ENCODE peak calls at places on chromosomes 13 and 19, in ten cellular contexts. One of them, this sample, is unnamed.

GRCh38 chr13:37753776-37754175 is 115.8 kb downstream of the TRPC4 start:
- DNase-seq in left ventricle myocardium superior: no peak
- DNase-seq in AG09309: no peak
- DNase-seq in progenitor cell of endocrine pancreas: no peak
- DNase-seq in globus pallidus: no peak
- DNase-seq in psoas muscle: no peak
- DNase-seq in ACHN: peak
- DNase-seq in AG09319: no peak
- DNase-seq in T-helper 22 cell: no peak
- DNase-seq in stimulated activated CD4-positive, alpha-beta T cell treated with anti-CD3 and anti-CD28 coated beads, Interleukin-1b, Interleukin-23, amount 100 ng/mL, for 1 hour: no peak
- DNase-seq in this sample: no peak

GRCh38 chr19:51508059-51508733 is 6.6 kb upstream of the SIGLEC12 start:
- DNase-seq in globus pallidus: no peak
- DNase-seq in progenitor cell of endocrine pancreas: no peak
- DNase-seq in T-helper 22 cell: no peak
- DNase-seq in AG09319: no peak
- DNase-seq in left ventricle myocardium superior: no peak
- DNase-seq in AG09309: no peak
- DNase-seq in stimulated activated CD4-positive, alpha-beta T cell treated with anti-CD3 and anti-CD28 coated beads, Interleukin-1b, Interleukin-23, amount 100 ng/mL, for 1 hour: no peak
- DNase-seq in ACHN: no peak
- DNase-seq in psoas muscle: no peak
- DNase-seq in this sample: no peak

GRCh38 chr19:6677924-6678689 is 8.1 kb upstream of the TNFSF14 start:
- DNase-seq in globus pallidus: no peak
- DNase-seq in progenitor cell of endocrine pancreas: peak
- DNase-seq in AG09319: no peak
- DNase-seq in T-helper 22 cell: no peak
- DNase-seq in stimulated activated CD4-positive, alpha-beta T cell treated with anti-CD3 and anti-CD28 coated beads, Interleukin-1b, Interleukin-23, amount 100 ng/mL, for 1 hour: no peak
- DNase-seq in ACHN: no peak
- DNase-seq in left ventricle myocardium superior: peak
- DNase-seq in psoas muscle: no peak
- DNase-seq in AG09309: no peak
- DNase-seq in this sample: no peak

GRCh38 chr13:87671031-87671823 is at the start of gene SLITRK5:
- DNase-seq in T-helper 22 cell: no peak
- DNase-seq in stimulated activated CD4-positive, alpha-beta T cell treated with anti-CD3 and anti-CD28 coated beads, Interleukin-1b, Interleukin-23, amount 100 ng/mL, for 1 hour: no peak
- DNase-seq in globus pallidus: peak
- DNase-seq in psoas muscle: peak
- DNase-seq in AG09309: no peak
- DNase-seq in ACHN: peak
- DNase-seq in progenitor cell of endocrine pancreas: peak
- DNase-seq in AG09319: no peak
- DNase-seq in left ventricle myocardium superior: peak
- DNase-seq in this sample: peak

GRCh38 chr19:33868821-33869412 is 72.2 kb downstream of the KCTD15 start:
- DNase-seq in ACHN: no peak
- DNase-seq in progenitor cell of endocrine pancreas: no peak
- DNase-seq in stimulated activated CD4-positive, alpha-beta T cell treated with anti-CD3 and anti-CD28 coated beads, Interleukin-1b, Interleukin-23, amount 100 ng/mL, for 1 hour: no peak
- DNase-seq in left ventricle myocardium superior: peak
- DNase-seq in psoas muscle: peak
- DNase-seq in AG09319: no peak
- DNase-seq in globus pallidus: no peak
- DNase-seq in T-helper 22 cell: no peak
- DNase-seq in AG09309: peak
- DNase-seq in this sample: no peak

GRCh38 chr13:41634407-41634806 is 177.1 kb downstream of the RGCC start:
- DNase-seq in AG09319: no peak
- DNase-seq in T-helper 22 cell: no peak
- DNase-seq in progenitor cell of endocrine pancreas: no peak
- DNase-seq in psoas muscle: no peak
- DNase-seq in stimulated activated CD4-positive, alpha-beta T cell treated with anti-CD3 and anti-CD28 coated beads, Interleukin-1b, Interleukin-23, amount 100 ng/mL, for 1 hour: no peak
- DNase-seq in left ventricle myocardium superior: no peak
- DNase-seq in ACHN: no peak
- DNase-seq in globus pallidus: no peak
- DNase-seq in AG09309: no peak
- DNase-seq in this sample: no peak

GRCh38 chr13:26628706-26629105 is 71.2 kb downstream of the WASF3 start:
- DNase-seq in AG09309: peak
- DNase-seq in globus pallidus: no peak
- DNase-seq in ACHN: peak
- DNase-seq in left ventricle myocardium superior: no peak
- DNase-seq in T-helper 22 cell: no peak
- DNase-seq in progenitor cell of endocrine pancreas: no peak
- DNase-seq in AG09319: no peak
- DNase-seq in psoas muscle: no peak
- DNase-seq in stimulated activated CD4-positive, alpha-beta T cell treated with anti-CD3 and anti-CD28 coated beads, Interleukin-1b, Interleukin-23, amount 100 ng/mL, for 1 hour: no peak
- DNase-seq in this sample: no peak

GRCh38 chr19:43624933-43625332 is 5.5 kb upstream of the ZNF428 start:
- DNase-seq in globus pallidus: no peak
- DNase-seq in AG09319: no peak
- DNase-seq in psoas muscle: peak
- DNase-seq in T-helper 22 cell: peak
- DNase-seq in stimulated activated CD4-positive, alpha-beta T cell treated with anti-CD3 and anti-CD28 coated beads, Interleukin-1b, Interleukin-23, amount 100 ng/mL, for 1 hour: peak
- DNase-seq in ACHN: no peak
- DNase-seq in AG09309: no peak
- DNase-seq in left ventricle myocardium superior: peak
- DNase-seq in progenitor cell of endocrine pancreas: no peak
- DNase-seq in this sample: no peak

GRCh38 chr13:46475586-46475991 is 77.4 kb upstream of the LRCH1 start:
- DNase-seq in stimulated activated CD4-positive, alpha-beta T cell treated with anti-CD3 and anti-CD28 coated beads, Interleukin-1b, Interleukin-23, amount 100 ng/mL, for 1 hour: no peak
- DNase-seq in AG09319: no peak
- DNase-seq in globus pallidus: peak
- DNase-seq in T-helper 22 cell: no peak
- DNase-seq in left ventricle myocardium superior: no peak
- DNase-seq in ACHN: no peak
- DNase-seq in progenitor cell of endocrine pancreas: no peak
- DNase-seq in psoas muscle: no peak
- DNase-seq in AG09309: no peak
- DNase-seq in this sample: no peak

GRCh38 chr13:36837354-36838092 is 18.5 kb downstream of the RFXAP start:
- DNase-seq in ACHN: no peak
- DNase-seq in AG09309: no peak
- DNase-seq in AG09319: no peak
- DNase-seq in globus pallidus: no peak
- DNase-seq in progenitor cell of endocrine pancreas: no peak
- DNase-seq in left ventricle myocardium superior: peak
- DNase-seq in T-helper 22 cell: no peak
- DNase-seq in stimulated activated CD4-positive, alpha-beta T cell treated with anti-CD3 and anti-CD28 coated beads, Interleukin-1b, Interleukin-23, amount 100 ng/mL, for 1 hour: no peak
- DNase-seq in psoas muscle: no peak
- DNase-seq in this sample: no peak

GRCh38 chr13:98517576-98518310 is 59.2 kb downstream of the STK24 start:
- DNase-seq in AG09309: no peak
- DNase-seq in T-helper 22 cell: peak
- DNase-seq in globus pallidus: no peak
- DNase-seq in AG09319: no peak
- DNase-seq in ACHN: no peak
- DNase-seq in progenitor cell of endocrine pancreas: no peak
- DNase-seq in psoas muscle: no peak
- DNase-seq in left ventricle myocardium superior: no peak
- DNase-seq in stimulated activated CD4-positive, alpha-beta T cell treated with anti-CD3 and anti-CD28 coated beads, Interleukin-1b, Interleukin-23, amount 100 ng/mL, for 1 hour: no peak
- DNase-seq in this sample: no peak

GRCh38 chr19:29623726-29624488 is 17.8 kb downstream of the POP4 start:
- DNase-seq in T-helper 22 cell: no peak
- DNase-seq in progenitor cell of endocrine pancreas: no peak
- DNase-seq in psoas muscle: no peak
- DNase-seq in AG09319: no peak
- DNase-seq in globus pallidus: no peak
- DNase-seq in ACHN: no peak
- DNase-seq in left ventricle myocardium superior: no peak
- DNase-seq in stimulated activated CD4-positive, alpha-beta T cell treated with anti-CD3 and anti-CD28 coated beads, Interleukin-1b, Interleukin-23, amount 100 ng/mL, for 1 hour: no peak
- DNase-seq in AG09309: no peak
- DNase-seq in this sample: peak

GRCh38 chr19:55437410-55437809 is 5.7 kb downstream of the SHISA7 start:
- DNase-seq in psoas muscle: peak
- DNase-seq in ACHN: peak
- DNase-seq in AG09319: no peak
- DNase-seq in left ventricle myocardium superior: peak
- DNase-seq in globus pallidus: no peak
- DNase-seq in AG09309: no peak
- DNase-seq in progenitor cell of endocrine pancreas: peak
- DNase-seq in T-helper 22 cell: no peak
- DNase-seq in stimulated activated CD4-positive, alpha-beta T cell treated with anti-CD3 and anti-CD28 coated beads, Interleukin-1b, Interleukin-23, amount 100 ng/mL, for 1 hour: no peak
- DNase-seq in this sample: no peak

GRCh38 chr19:44260695-44261446 is 1.2 kb downstream of the ZNF233 start:
- DNase-seq in left ventricle myocardium superior: no peak
- DNase-seq in stimulated activated CD4-positive, alpha-beta T cell treated with anti-CD3 and anti-CD28 coated beads, Interleukin-1b, Interleukin-23, amount 100 ng/mL, for 1 hour: no peak
- DNase-seq in T-helper 22 cell: no peak
- DNase-seq in AG09319: no peak
- DNase-seq in psoas muscle: no peak
- DNase-seq in progenitor cell of endocrine pancreas: no peak
- DNase-seq in globus pallidus: no peak
- DNase-seq in AG09309: no peak
- DNase-seq in ACHN: no peak
- DNase-seq in this sample: no peak

GRCh38 chr19:29683009-29683408 is 17.7 kb downstream of the PLEKHF1 start:
- DNase-seq in AG09319: no peak
- DNase-seq in left ventricle myocardium superior: no peak
- DNase-seq in globus pallidus: peak
- DNase-seq in AG09309: no peak
- DNase-seq in psoas muscle: no peak
- DNase-seq in stimulated activated CD4-positive, alpha-beta T cell treated with anti-CD3 and anti-CD28 coated beads, Interleukin-1b, Interleukin-23, amount 100 ng/mL, for 1 hour: no peak
- DNase-seq in T-helper 22 cell: no peak
- DNase-seq in progenitor cell of endocrine pancreas: no peak
- DNase-seq in ACHN: no peak
- DNase-seq in this sample: no peak

GRCh38 chr19:36160821-36161596 is 8.8 kb upstream of the COX7A1 start:
- DNase-seq in ACHN: no peak
- DNase-seq in AG09319: no peak
- DNase-seq in stimulated activated CD4-positive, alpha-beta T cell treated with anti-CD3 and anti-CD28 coated beads, Interleukin-1b, Interleukin-23, amount 100 ng/mL, for 1 hour: no peak
- DNase-seq in psoas muscle: no peak
- DNase-seq in progenitor cell of endocrine pancreas: no peak
- DNase-seq in left ventricle myocardium superior: no peak
- DNase-seq in globus pallidus: no peak
- DNase-seq in AG09309: no peak
- DNase-seq in T-helper 22 cell: no peak
- DNase-seq in this sample: no peak

GRCh38 chr19:12872255-12872654 is 9.0 kb downstream of the DNASE2 start:
- DNase-seq in AG09309: no peak
- DNase-seq in ACHN: no peak
- DNase-seq in left ventricle myocardium superior: no peak
- DNase-seq in progenitor cell of endocrine pancreas: no peak
- DNase-seq in psoas muscle: no peak
- DNase-seq in stimulated activated CD4-positive, alpha-beta T cell treated with anti-CD3 and anti-CD28 coated beads, Interleukin-1b, Interleukin-23, amount 100 ng/mL, for 1 hour: no peak
- DNase-seq in AG09319: no peak
- DNase-seq in globus pallidus: no peak
- DNase-seq in T-helper 22 cell: no peak
- DNase-seq in this sample: no peak

GRCh38 chr19:5006201-5006600 is 37.3 kb downstream of the KDM4B start:
- DNase-seq in progenitor cell of endocrine pancreas: no peak
- DNase-seq in AG09309: peak
- DNase-seq in stimulated activated CD4-positive, alpha-beta T cell treated with anti-CD3 and anti-CD28 coated beads, Interleukin-1b, Interleukin-23, amount 100 ng/mL, for 1 hour: no peak
- DNase-seq in left ventricle myocardium superior: no peak
- DNase-seq in AG09319: no peak
- DNase-seq in T-helper 22 cell: no peak
- DNase-seq in ACHN: peak
- DNase-seq in globus pallidus: no peak
- DNase-seq in psoas muscle: no peak
- DNase-seq in this sample: no peak

GRCh38 chr13:73870970-73871935 is 263.0 kb downstream of the KLF12 start:
- DNase-seq in left ventricle myocardium superior: peak
- DNase-seq in psoas muscle: no peak
- DNase-seq in ACHN: no peak
- DNase-seq in AG09309: peak
- DNase-seq in stimulated activated CD4-positive, alpha-beta T cell treated with anti-CD3 and anti-CD28 coated beads, Interleukin-1b, Interleukin-23, amount 100 ng/mL, for 1 hour: no peak
- DNase-seq in T-helper 22 cell: no peak
- DNase-seq in AG09319: peak
- DNase-seq in globus pallidus: no peak
- DNase-seq in progenitor cell of endocrine pancreas: no peak
- DNase-seq in this sample: no peak

GRCh38 chr13:21974741-21975140 is 303.9 kb downstream of the FGF9 start:
- DNase-seq in AG09309: no peak
- DNase-seq in progenitor cell of endocrine pancreas: no peak
- DNase-seq in ACHN: no peak
- DNase-seq in left ventricle myocardium superior: no peak
- DNase-seq in T-helper 22 cell: no peak
- DNase-seq in globus pallidus: no peak
- DNase-seq in AG09319: no peak
- DNase-seq in stimulated activated CD4-positive, alpha-beta T cell treated with anti-CD3 and anti-CD28 coated beads, Interleukin-1b, Interleukin-23, amount 100 ng/mL, for 1 hour: no peak
- DNase-seq in psoas muscle: no peak
- DNase-seq in this sample: no peak

GRCh38 chr19:55082023-55082851 is 6.6 kb downstream of the EPS8L1 start:
- DNase-seq in left ventricle myocardium superior: peak
- DNase-seq in globus pallidus: no peak
- DNase-seq in T-helper 22 cell: no peak
- DNase-seq in progenitor cell of endocrine pancreas: no peak
- DNase-seq in psoas muscle: no peak
- DNase-seq in AG09319: no peak
- DNase-seq in stimulated activated CD4-positive, alpha-beta T cell treated with anti-CD3 and anti-CD28 coated beads, Interleukin-1b, Interleukin-23, amount 100 ng/mL, for 1 hour: no peak
- DNase-seq in AG09309: no peak
- DNase-seq in ACHN: no peak
- DNase-seq in this sample: no peak

GRCh38 chr19:3547301-3547731 is 8.3 kb downstream of the TEKTIP1 start:
- DNase-seq in stimulated activated CD4-positive, alpha-beta T cell treated with anti-CD3 and anti-CD28 coated beads, Interleukin-1b, Interleukin-23, amount 100 ng/mL, for 1 hour: no peak
- DNase-seq in T-helper 22 cell: no peak
- DNase-seq in globus pallidus: no peak
- DNase-seq in AG09319: no peak
- DNase-seq in psoas muscle: no peak
- DNase-seq in progenitor cell of endocrine pancreas: no peak
- DNase-seq in left ventricle myocardium superior: no peak
- DNase-seq in ACHN: peak
- DNase-seq in AG09309: no peak
- DNase-seq in this sample: no peak

GRCh38 chr19:56155124-56155687 is 14.1 kb downstream of the ZNF444 start:
- DNase-seq in left ventricle myocardium superior: peak
- DNase-seq in progenitor cell of endocrine pancreas: no peak
- DNase-seq in AG09319: no peak
- DNase-seq in stimulated activated CD4-positive, alpha-beta T cell treated with anti-CD3 and anti-CD28 coated beads, Interleukin-1b, Interleukin-23, amount 100 ng/mL, for 1 hour: no peak
- DNase-seq in globus pallidus: no peak
- DNase-seq in psoas muscle: no peak
- DNase-seq in AG09309: no peak
- DNase-seq in ACHN: no peak
- DNase-seq in T-helper 22 cell: no peak
- DNase-seq in this sample: no peak

GRCh38 chr13:101144808-101145419 is 271.4 kb downstream of the NALCN start:
- DNase-seq in stimulated activated CD4-positive, alpha-beta T cell treated with anti-CD3 and anti-CD28 coated beads, Interleukin-1b, Interleukin-23, amount 100 ng/mL, for 1 hour: no peak
- DNase-seq in progenitor cell of endocrine pancreas: no peak
- DNase-seq in T-helper 22 cell: no peak
- DNase-seq in ACHN: peak
- DNase-seq in AG09309: no peak
- DNase-seq in AG09319: peak
- DNase-seq in globus pallidus: peak
- DNase-seq in left ventricle myocardium superior: no peak
- DNase-seq in psoas muscle: no peak
- DNase-seq in this sample: no peak

GRCh38 chr13:91946498-91947070 is 548.2 kb downstream of the GPC5 start:
- DNase-seq in AG09319: no peak
- DNase-seq in T-helper 22 cell: no peak
- DNase-seq in progenitor cell of endocrine pancreas: no peak
- DNase-seq in AG09309: no peak
- DNase-seq in stimulated activated CD4-positive, alpha-beta T cell treated with anti-CD3 and anti-CD28 coated beads, Interleukin-1b, Interleukin-23, amount 100 ng/mL, for 1 hour: no peak
- DNase-seq in ACHN: peak
- DNase-seq in globus pallidus: peak
- DNase-seq in left ventricle myocardium superior: no peak
- DNase-seq in psoas muscle: no peak
- DNase-seq in this sample: no peak

GRCh38 chr13:36030670-36031331 is 100.4 kb downstream of the DCLK1 start:
- DNase-seq in stimulated activated CD4-positive, alpha-beta T cell treated with anti-CD3 and anti-CD28 coated beads, Interleukin-1b, Interleukin-23, amount 100 ng/mL, for 1 hour: no peak
- DNase-seq in AG09319: peak
- DNase-seq in progenitor cell of endocrine pancreas: no peak
- DNase-seq in psoas muscle: no peak
- DNase-seq in left ventricle myocardium superior: no peak
- DNase-seq in ACHN: no peak
- DNase-seq in AG09309: peak
- DNase-seq in T-helper 22 cell: no peak
- DNase-seq in globus pallidus: no peak
- DNase-seq in this sample: no peak

GRCh38 chr19:7497292-7497691 is 8.5 kb upstream of the PEX11G start:
- DNase-seq in progenitor cell of endocrine pancreas: no peak
- DNase-seq in psoas muscle: no peak
- DNase-seq in ACHN: no peak
- DNase-seq in T-helper 22 cell: no peak
- DNase-seq in AG09319: no peak
- DNase-seq in stimulated activated CD4-positive, alpha-beta T cell treated with anti-CD3 and anti-CD28 coated beads, Interleukin-1b, Interleukin-23, amount 100 ng/mL, for 1 hour: no peak
- DNase-seq in left ventricle myocardium superior: no peak
- DNase-seq in globus pallidus: no peak
- DNase-seq in AG09309: no peak
- DNase-seq in this sample: no peak

GRCh38 chr19:7831452-7831851 is 1.4 kb downstream of the EVI5L start:
- DNase-seq in AG09309: no peak
- DNase-seq in globus pallidus: peak
- DNase-seq in ACHN: peak
- DNase-seq in progenitor cell of endocrine pancreas: no peak
- DNase-seq in stimulated activated CD4-positive, alpha-beta T cell treated with anti-CD3 and anti-CD28 coated beads, Interleukin-1b, Interleukin-23, amount 100 ng/mL, for 1 hour: no peak
- DNase-seq in T-helper 22 cell: no peak
- DNase-seq in psoas muscle: no peak
- DNase-seq in AG09319: no peak
- DNase-seq in left ventricle myocardium superior: no peak
- DNase-seq in this sample: no peak